ENCODE peak calls at places on chromosomes 11 and 22, in nine cellular contexts. Z is cardiac fibroblast; T is stimulated activated CD4-positive, alpha-beta T cell treated with anti-CD3 and anti-CD28 coated beads, Interleukin-1b, Interleukin-23, amount 100 ng/mL, for 48 hours; G is activated CD4-positive, alpha-beta T cell treated with anti-CD3 and anti-CD28 coated beads for 24 hours; A is effector memory CD8-positive, alpha-beta T cell; L is H4; S is midbrain; B is WTC11; W is NCI-H460. Q is an unnamed sample.

GRCh38 chr11:129143335-129143734 is 48.8 kb downstream of the ARHGAP32 start:
- DNase-seq in Z (peak; percentile 100), T (no peak), G (no peak), A (no peak), L (peak; percentile 97), S (peak; percentile 50), B (no peak), W (peak; percentile 100), Q (no peak)

GRCh38 chr11:75706260-75706729 is 11.3 kb upstream of the MOGAT2 start:
- DNase-seq in Z (peak; percentile 82), T (peak; percentile 68), G (peak; percentile 54), A (peak; percentile 54), L (peak; percentile 75), S (peak; percentile 71), B (peak; percentile 80), W (peak; percentile 65), Q (peak; percentile 71)

GRCh38 chr11:110759972-110760381 is 47.7 kb upstream of the ARHGAP20 start:
- DNase-seq in Z (peak; percentile 46), T (no peak), G (no peak), A (no peak), L (peak; percentile 87), S (no peak), B (no peak), W (no peak), Q (no peak)

GRCh38 chr11:69540118-69541000 is 58.9 kb downstream of the LINC01488 start:
- DNase-seq in Z (peak; percentile 26), T (no peak), G (no peak), A (no peak), L (no peak), S (no peak), B (no peak), W (peak; percentile 56), Q (peak; percentile 30)

GRCh38 chr11:69876013-69876412 is 56.8 kb upstream of the FGF3 start:
- DNase-seq in Z (no peak), T (no peak), G (no peak), A (no peak), L (no peak), S (no peak), B (no peak), W (no peak), Q (no peak)

GRCh38 chr11:67119577-67120391 is 721 bp downstream of the KDM2A start:
- DNase-seq in Z (peak; percentile 21), T (peak; percentile 11), G (no peak), A (peak; percentile 13), L (no peak), S (peak; percentile 18), B (peak; percentile 22), W (no peak), Q (peak; percentile 51)

GRCh38 chr11:47765086-47765485 is 2.1 kb downstream of the FNBP4 start:
- DNase-seq in Z (peak; percentile 4), T (no peak), G (no peak), A (no peak), L (no peak), S (no peak), B (no peak), W (no peak), Q (no peak)

GRCh38 chr11:44725016-44725651 is 1.6 kb upstream of the TSPAN18 start:
- DNase-seq in Z (no peak), T (no peak), G (no peak), A (no peak), L (no peak), S (no peak), B (no peak), W (no peak), Q (no peak)

GRCh38 chr22:39995346-39996252 is 845 bp downstream of the FAM83F start:
- DNase-seq in Z (no peak), T (no peak), G (no peak), A (no peak), L (no peak), S (no peak), B (no peak), W (no peak), Q (no peak)

GRCh38 chr11:102830328-102830727 is 13.1 kb downstream of the MMP3 start:
- DNase-seq in Z (peak; percentile 39), T (no peak), G (no peak), A (no peak), L (no peak), S (no peak), B (no peak), W (no peak), Q (no peak)

GRCh38 chr22:46245515-46245914 is 4.6 kb downstream of the CDPF1 start:
- DNase-seq in Z (peak; percentile 27), T (no peak), G (no peak), A (no peak), L (no peak), S (peak; percentile 31), B (no peak), W (no peak), Q (no peak)

GRCh38 chr11:107898270-107898669 is 30.0 kb upstream of the RAB39A start:
- DNase-seq in Z (peak; percentile 67), T (no peak), G (no peak), A (no peak), L (peak; percentile 43), S (no peak), B (no peak), W (peak; percentile 16), Q (no peak)

GRCh38 chr11:46896719-46897406 is 21.5 kb downstream of the LRP4 start:
- DNase-seq in Z (peak; percentile 67), T (no peak), G (no peak), A (no peak), L (peak; percentile 61), S (peak; percentile 26), B (no peak), W (peak; percentile 48), Q (no peak)

GRCh38 chr22:46584081-46584903 is 35.9 kb upstream of the GRAMD4 start:
- DNase-seq in Z (peak; percentile 29), T (no peak), G (no peak), A (no peak), L (no peak), S (no peak), B (no peak), W (no peak), Q (no peak)